ENCODE peak calls at places on chromosomes 16 and 17, in four cellular contexts. S is WERI-Rb-1, J is posterior cingulate gyrus, U is omental fat pad. W is an unnamed sample.

GRCh38 chr16:7025616-7026190 is 306.9 kb upstream of the RBFOX1 start:
- DNase-seq in S (peak), J (peak), U (peak), W (peak)

GRCh38 chr16:4868046-4868445 is 20.8 kb downstream of the UBN1 start:
- DNase-seq in S (no peak), J (peak), U (no peak), W (no peak)

GRCh38 chr17:40086150-40087044 is 14.0 kb downstream of the NR1D1 start:
- DNase-seq in S (peak), J (peak), U (no peak), W (peak)

GRCh38 chr17:37037590-37038155 is 88.9 kb downstream of the AATF start:
- DNase-seq in S (no peak), J (no peak), U (no peak), W (no peak)

GRCh38 chr17:17061516-17061915 is 19.3 kb downstream of the MPRIP start:
- DNase-seq in S (no peak), J (peak), U (no peak), W (no peak)

GRCh38 chr17:73232587-73233373 is 28.9 kb downstream of the CPSF4L start:
- DNase-seq in S (peak), J (no peak), U (no peak), W (peak)

GRCh38 chr16:68328151-68328859 is 17.5 kb downstream of the PRMT7 start:
- DNase-seq in S (peak), J (peak), U (peak), W (peak)

GRCh38 chr17:29590979-29591736 is 1.7 kb upstream of the GIT1 start:
- DNase-seq in S (peak), J (no peak), U (no peak), W (peak)

GRCh38 chr17:37768438-37768837 is 23.6 kb upstream of the HNF1B start:
- DNase-seq in S (no peak), J (no peak), U (no peak), W (no peak)

GRCh38 chr17:49676276-49676868 is 1.5 kb downstream of the SPOP start:
- DNase-seq in S (no peak), J (no peak), U (no peak), W (no peak)

GRCh38 chr17:36610472-36610871 is 9.1 kb downstream of the MRM1 start:
- DNase-seq in S (no peak), J (no peak), U (no peak), W (no peak)

GRCh38 chr16:66580605-66581209 is 1.4 kb downstream of the CMTM2 start:
- DNase-seq in S (no peak), J (no peak), U (no peak), W (no peak)

W was measured in nephron progenitor cell.